ENCODE peak calls at places on chromosome 3, in four cellular contexts. I is posterior cingulate gyrus, J is activated T-cell treated with anti-CD3 and anti-CD28 coated beads for 48 hours, T is IMR-90. Z is an unnamed sample.

GRCh38 chr3:120057029-120057428 is 37.2 kb downstream of the GSK3B start:
- DNase-seq in I (no peak), J (no peak), T (no peak), Z (no peak)

GRCh38 chr3:58724376-58724775 is 57.8 kb upstream of the FAM3D start:
- DNase-seq in I (no peak), J (no peak), T (no peak), Z (no peak)

GRCh38 chr3:142281474-142281873 is 56.1 kb upstream of the GK5 start:
- DNase-seq in I (no peak), J (no peak), T (no peak), Z (no peak)

GRCh38 chr3:189353988-189354735 is 182.4 kb downstream of the TPRG1 start:
- DNase-seq in I (no peak), J (no peak), T (no peak), Z (no peak)

GRCh38 chr3:144189044-144189443 is 217.4 kb downstream of the DIPK2A start:
- DNase-seq in I (no peak), J (no peak), T (peak), Z (no peak)

GRCh38 chr3:194150252-194150934 is 14.4 kb downstream of the HES1 start:
- DNase-seq in I (no peak), J (no peak), T (no peak), Z (no peak)

GRCh38 chr3:122665226-122665786 is 15.3 kb upstream of the PARP14 start:
- DNase-seq in I (no peak), J (no peak), T (no peak), Z (no peak)

GRCh38 chr3:134985841-134986520 is 190.9 kb downstream of the EPHB1 start:
- DNase-seq in I (no peak), J (no peak), T (no peak), Z (no peak)

GRCh38 chr3:55445551-55445950 is 41.6 kb downstream of the WNT5A start:
- DNase-seq in I (no peak), J (no peak), T (no peak), Z (no peak)

GRCh38 chr3:46396129-46396528 is 10.7 kb downstream of the CCR5AS start:
- DNase-seq in I (no peak), J (no peak), T (no peak), Z (no peak)

GRCh38 chr3:159852821-159853505 is 135.7 kb upstream of the IL12A start:
- DNase-seq in I (no peak), J (no peak), T (peak), Z (no peak)

GRCh38 chr3:45939341-45939771 is 3.9 kb upstream of the CXCR6 start:
- DNase-seq in I (no peak), J (no peak), T (peak), Z (no peak)

GRCh38 chr3:140822381-140823047 is 119.1 kb upstream of the SLC25A36 start:
- DNase-seq in I (no peak), J (no peak), T (no peak), Z (no peak)

GRCh38 chr3:48952510-48953118 is 34.0 kb downstream of the ARIH2 start:
- DNase-seq in I (no peak), J (peak), T (no peak), Z (no peak)

Z was measured in stimulated activated naive B cell treated with anti-CD40 and anti-IgM and Interleukin-4, amounts not matched to agents 10 μg/mL and 1 μg/mL and 100 μg/mL, for 72 hours.